ENCODE peak calls at places on chromosomes 1 and 21, in six cellular contexts. S is ELF-1; X is GF-D8; A is effector CD4-positive, alpha-beta T cell; J is hippocampal formation; N is adrenal gland. L is an unnamed sample.

GRCh38 chr1:119859647-119860046 is 36.7 kb downstream of the ADAM30 start:
- DNase-seq in J (no peak), S (no peak), X (no peak), N (no peak), A (no peak), L (no peak)

GRCh38 chr1:41149570-41149969 is 92.5 kb downstream of the SCMH1 start:
- DNase-seq in N (no peak), S (no peak), X (no peak), J (no peak), A (no peak), L (no peak)

GRCh38 chr1:234885601-234886000 is 243.0 kb downstream of the TOMM20 start:
- DNase-seq in S (no peak), X (no peak), J (no peak), N (no peak), A (no peak), L (no peak)

GRCh38 chr21:39625211-39625895 is 12.6 kb downstream of the B3GALT5 start:
- DNase-seq in X (no peak), J (no peak), N (no peak), S (no peak), A (no peak), L (no peak)

GRCh38 chr1:103250441-103250861 is 142.1 kb upstream of the COL11A1 start:
- DNase-seq in S (peak), X (no peak), J (no peak), N (no peak), A (no peak), L (no peak)

GRCh38 chr1:28129150-28129549 is 40.7 kb upstream of the EYA3 start:
- DNase-seq in J (no peak), N (no peak), S (no peak), A (no peak), X (no peak), L (no peak)

GRCh38 chr1:230715510-230715909 is 1.6 kb upstream of the AGT start:
- DNase-seq in N (no peak), S (no peak), X (no peak), A (no peak), J (no peak), L (no peak)

GRCh38 chr21:37503848-37504467 is 137.4 kb downstream of the DYRK1A start:
- DNase-seq in X (no peak), A (no peak), J (no peak), N (no peak), S (no peak), L (no peak)

GRCh38 chr1:83581747-83582146 is 417.2 kb downstream of the TTLL7 start:
- DNase-seq in N (no peak), J (no peak), S (no peak), A (no peak), X (no peak), L (no peak)

GRCh38 chr21:26385721-26386120 is 187.4 kb downstream of the CYYR1 start:
- DNase-seq in S (no peak), N (no peak), X (peak), A (no peak), J (no peak), L (no peak)

GRCh38 chr21:44517175-44517899 is 22.7 kb downstream of the KRTAP10-1 start:
- DNase-seq in J (peak), S (peak), N (no peak), X (no peak), A (no peak), L (no peak)

GRCh38 chr1:14896381-14897079 is 257.0 kb upstream of the TMEM51 start:
- DNase-seq in X (no peak), A (no peak), N (no peak), S (no peak), J (no peak), L (no peak)

GRCh38 chr1:27634166-27634981 is 611 bp downstream of the FGR start:
- DNase-seq in A (peak), J (no peak), S (peak), N (no peak), X (no peak), L (no peak)

GRCh38 chr1:163195728-163196448 is 6.8 kb downstream of the RGS5 start:
- DNase-seq in X (no peak), A (no peak), N (peak), J (no peak), S (peak), L (no peak)

GRCh38 chr1:155009742-155010141 is 7.1 kb downstream of the ZBTB7B start:
- DNase-seq in A (no peak), J (no peak), N (no peak), S (no peak), X (no peak), L (no peak)

GRCh38 chr1:210087058-210087457 is 145.5 kb upstream of the SERTAD4 start:
- DNase-seq in S (no peak), N (no peak), A (no peak), X (no peak), J (no peak), L (no peak)

GRCh38 chr21:42518216-42518615 is 4.6 kb downstream of the SLC37A1 start:
- DNase-seq in N (peak), J (no peak), S (no peak), X (no peak), A (no peak), L (no peak)

GRCh38 chr21:46435786-46436227 is 22.9 kb upstream of the DIP2A start:
- DNase-seq in J (no peak), N (no peak), S (no peak), A (no peak), X (no peak), L (no peak)

GRCh38 chr1:110682898-110683297 is 8.2 kb upstream of the KCNA3 start:
- DNase-seq in J (no peak), A (no peak), N (no peak), S (no peak), X (no peak), L (no peak)

GRCh38 chr1:41915786-41916571 is 2.7 kb downstream of the HIVEP3 start:
- DNase-seq in A (peak), S (no peak), J (no peak), X (no peak), N (peak), L (no peak)

GRCh38 chr1:7327849-7328248 is 443.2 kb upstream of the VAMP3 start:
- DNase-seq in S (no peak), N (no peak), A (no peak), J (no peak), X (no peak), L (no peak)

GRCh38 chr1:117060441-117061317 is 553 bp downstream of the TTF2 start:
- DNase-seq in A (no peak), X (no peak), J (no peak), N (peak), S (peak), L (no peak)

GRCh38 chr21:39121600-39122355 is 61.5 kb downstream of the PSMG1 start:
- DNase-seq in S (no peak), N (no peak), J (no peak), A (no peak), X (no peak), L (no peak)

GRCh38 chr1:230136453-230137327 is 69.7 kb downstream of the GALNT2 start:
- DNase-seq in N (no peak), X (no peak), J (no peak), A (no peak), S (no peak), L (no peak)

GRCh38 chr1:71587961-71588360 is 507.1 kb upstream of the ZRANB2 start:
- DNase-seq in J (no peak), S (no peak), A (no peak), N (no peak), X (no peak), L (no peak)

GRCh38 chr1:53485478-53486394 is 26.5 kb downstream of the DMRTB1 start:
- DNase-seq in A (peak), X (no peak), S (peak), N (peak), J (peak), L (peak)

GRCh38 chr1:221159608-221160007 is 280.4 kb downstream of the HLX start:
- DNase-seq in S (no peak), J (no peak), N (no peak), A (no peak), X (no peak), L (no peak)

GRCh38 chr1:201636581-201636980 is 97.7 kb downstream of the NAV1 start:
- DNase-seq in X (no peak), S (no peak), A (no peak), N (no peak), J (no peak), L (no peak)

L was measured in left lobe of liver.